ENCODE peak calls at places on chromosomes 1 and 21, in four cellular contexts. V is uterus, Z is OCI-LY7, Q is neuronal stem cell. I is an unnamed sample.

GRCh38 chr1:30745156-30745833 is 12.3 kb downstream of the LAPTM5 start:
- DNase-seq in V (no peak), Z (no peak), Q (no peak), I (no peak)

GRCh38 chr1:154652893-154653292 is 44.9 kb upstream of the ADAR start:
- DNase-seq in V (no peak), Z (no peak), Q (no peak), I (no peak)

GRCh38 chr1:20981903-20982695 is 194.6 kb downstream of the EIF4G3 start:
- DNase-seq in V (no peak), Z (peak), Q (no peak), I (no peak)

GRCh38 chr21:44697811-44698734 is 1.1 kb downstream of the KRTAP10-12 start:
- DNase-seq in V (no peak), Z (no peak), Q (no peak), I (no peak)

GRCh38 chr1:17122449-17123194 is 3.4 kb upstream of the PADI2 start:
- DNase-seq in V (no peak), Z (no peak), Q (no peak), I (no peak)

GRCh38 chr1:197388801-197389200 is 120.7 kb downstream of the CRB1 start:
- DNase-seq in V (no peak), Z (no peak), Q (no peak), I (no peak)

GRCh38 chr1:3016641-3017439 is 4.4 kb upstream of the ACTRT2 start:
- DNase-seq in V (no peak), Z (no peak), Q (no peak), I (no peak)

GRCh38 chr1:247111259-247111635 is 7.1 kb upstream of the ZNF669 start:
- DNase-seq in V (peak), Z (no peak), Q (no peak), I (no peak)

GRCh38 chr21:45376459-45377324 is 28.3 kb upstream of the COL18A1 start:
- DNase-seq in V (peak), Z (no peak), Q (no peak), I (no peak)

GRCh38 chr1:100736324-100736723 is 16.8 kb downstream of the VCAM1 start:
- DNase-seq in V (no peak), Z (no peak), Q (no peak), I (no peak)

GRCh38 chr1:235974616-235975015 is 90.3 kb downstream of the NID1 start:
- DNase-seq in V (no peak), Z (no peak), Q (no peak), I (no peak)

GRCh38 chr1:185284533-185285244 is 32.4 kb downstream of the IVNS1ABP start:
- DNase-seq in V (no peak), Z (no peak), Q (no peak), I (no peak)

GRCh38 chr1:149937779-149938178 is 1.1 kb upstream of the MTMR11 start:
- DNase-seq in V (no peak), Z (no peak), Q (no peak), I (no peak)
- H3K4me3 ChIP-seq in V (no peak), Z (no peak), Q (no peak), I (no peak)

DNA sequence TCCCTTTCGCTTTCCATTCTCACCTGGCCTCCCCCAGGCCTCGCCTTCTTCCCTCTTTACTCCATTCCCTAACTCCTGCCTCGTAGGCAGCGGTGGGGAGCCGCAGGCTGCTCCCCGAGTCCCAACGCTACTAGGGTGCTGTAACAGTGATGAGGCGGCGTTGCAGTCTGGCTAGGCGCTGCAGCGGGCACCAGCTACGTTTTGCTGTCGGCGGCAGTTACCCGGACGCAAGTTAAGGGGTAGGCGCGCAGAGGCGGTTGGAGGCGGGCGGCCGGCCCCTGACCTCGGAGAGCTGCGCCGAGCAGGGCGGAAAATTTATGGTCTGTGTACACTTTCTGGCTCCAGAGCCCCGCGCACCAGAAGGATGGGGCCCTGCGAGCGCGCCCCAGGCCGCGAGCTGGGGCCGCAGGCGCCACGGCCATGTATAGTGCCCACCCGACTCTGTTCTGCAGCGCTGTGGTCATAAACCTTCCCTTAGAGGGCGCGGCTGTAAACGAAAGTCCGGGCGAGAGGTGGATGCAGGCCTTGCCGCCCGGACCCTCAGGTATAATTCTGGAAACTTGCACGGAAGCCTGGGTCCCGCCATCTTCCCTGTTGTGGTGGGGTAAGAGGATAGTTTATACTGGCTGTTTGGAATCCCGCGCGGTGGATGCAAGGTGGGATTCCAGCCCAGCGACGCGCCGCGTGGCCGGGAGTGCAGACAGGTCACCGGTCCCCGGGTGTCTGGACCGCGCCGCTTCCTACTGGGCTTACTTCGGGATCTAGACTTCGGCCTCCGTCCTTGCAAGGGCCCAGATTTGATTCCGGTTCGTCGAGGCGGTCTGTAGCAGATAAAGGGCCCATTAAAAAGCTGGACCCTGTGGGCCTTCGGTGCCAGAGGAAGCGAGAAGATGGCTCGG is 15.0 kb downstream of the HLX start:
- DNase-seq in V (no peak), Z (no peak), Q (no peak), I (no peak)
- H3K4me3 ChIP-seq in V (no peak), Z (no peak), Q (peak), I (no peak)

GRCh38 chr1:242890211-242890741 is 364.8 kb downstream of the CEP170 start:
- DNase-seq in V (no peak), Z (no peak), Q (peak), I (no peak)
- H3K4me3 ChIP-seq in V (no peak), Z (no peak), Q (no peak), I (no peak)

GRCh38 chr1:57489342-57490036 is 65.6 kb upstream of the DAB1 start:
- DNase-seq in V (no peak), Z (no peak), Q (no peak), I (no peak)

GRCh38 chr1:57492846-57493245 is 69.0 kb upstream of the DAB1 start:
- DNase-seq in V (no peak), Z (no peak), Q (no peak), I (no peak)

DNA sequence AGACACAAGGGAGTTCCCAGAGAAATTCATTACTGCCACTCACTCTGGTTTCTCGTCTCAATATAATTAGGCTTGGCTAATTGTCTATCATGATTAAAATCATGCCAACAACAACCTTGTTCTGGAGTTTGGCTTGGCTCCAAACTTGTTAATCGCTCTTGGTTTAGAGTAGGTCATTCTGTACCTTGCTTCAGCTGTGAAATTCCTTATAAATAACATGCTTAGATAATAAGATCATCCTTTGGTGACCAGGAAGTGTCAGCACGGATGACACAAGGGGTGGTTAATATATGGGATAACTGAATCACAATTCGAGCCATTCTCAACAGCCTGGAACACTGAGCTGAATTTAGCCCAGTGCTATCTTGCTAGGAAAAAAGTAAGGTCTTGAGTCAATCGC is 70.8 kb upstream of the DAB1 start:
- DNase-seq in V (no peak), Z (no peak), Q (no peak), I (no peak)
- H3K4me3 ChIP-seq in V (no peak), Z (no peak), Q (no peak), I (no peak)